ENCODE peak calls at places on chromosome 17, in ten cellular contexts. P is iris pigment epithelial cell; K is AG09309; L is SW 1271; O is kidney tubule cell; D is HT-29; J is non-pigmented ciliary epithelial cell; I is naive B cell; Q is NCI-H1436; R is stimulated activated CD4-positive, alpha-beta T cell treated with anti-CD3 and anti-CD28 coated beads, Interleukin-15, amount 100 ng/mL, for 1 hour. N is an unnamed sample.

GRCh38 chr17:44911133-44912001 is 3.9 kb downstream of the GFAP start:
- DNase-seq in P (peak), K (no peak), L (no peak), O (peak), D (peak), J (no peak), I (peak), Q (peak), R (no peak), N (peak)

GRCh38 chr17:61404702-61405046 is 5.0 kb downstream of the TBX2 start:
- DNase-seq in P (no peak), K (no peak), L (no peak), O (no peak), D (no peak), J (no peak), I (no peak), Q (no peak), R (no peak), N (peak)

GRCh38 chr17:48294989-48295892 is 134.8 kb downstream of the SKAP1 start:
- DNase-seq in P (peak), K (no peak), L (no peak), O (peak), D (peak), J (peak), I (peak), Q (no peak), R (no peak), N (no peak)

GRCh38 chr17:64331946-64332493 is 58.6 kb downstream of the PECAM1 start:
- DNase-seq in P (no peak), K (no peak), L (no peak), O (no peak), D (no peak), J (no peak), I (no peak), Q (no peak), R (no peak), N (no peak)

GRCh38 chr17:79629548-79630049 is 18.7 kb upstream of the RBFOX3 start:
- DNase-seq in P (no peak), K (no peak), L (no peak), O (no peak), D (no peak), J (no peak), I (no peak), Q (no peak), R (no peak), N (no peak)

GRCh38 chr17:29933379-29933778 is 3.4 kb upstream of the SSH2 start:
- DNase-seq in P (peak), K (no peak), L (no peak), O (peak), D (peak), J (no peak), I (no peak), Q (no peak), R (no peak), N (no peak)

GRCh38 chr17:49690256-49690655 is 12.4 kb upstream of the SPOP start:
- DNase-seq in P (no peak), K (no peak), L (no peak), O (no peak), D (no peak), J (no peak), I (no peak), Q (no peak), R (no peak), N (no peak)

GRCh38 chr17:6075050-6075449 is 4.9 kb downstream of the WSCD1 start:
- DNase-seq in P (no peak), K (no peak), L (no peak), O (no peak), D (no peak), J (no peak), I (no peak), Q (peak), R (no peak), N (no peak)

GRCh38 chr17:32484041-32484461 is 2.7 kb upstream of the CDK5R1 start:
- DNase-seq in P (no peak), K (no peak), L (no peak), O (no peak), D (no peak), J (no peak), I (no peak), Q (no peak), R (no peak), N (no peak)

GRCh38 chr17:27218719-27219488 is 75.0 kb upstream of the WSB1 start:
- DNase-seq in P (no peak), K (no peak), L (no peak), O (no peak), D (no peak), J (no peak), I (no peak), Q (no peak), R (no peak), N (no peak)

GRCh38 chr17:12839042-12839441 is 49.7 kb downstream of the ARHGAP44 start:
- DNase-seq in P (no peak), K (no peak), L (no peak), O (no peak), D (no peak), J (no peak), I (no peak), Q (no peak), R (no peak), N (no peak)

GRCh38 chr17:48871035-48871550 is 21.5 kb upstream of the ATP5MC1 start:
- DNase-seq in P (no peak), K (no peak), L (no peak), O (no peak), D (no peak), J (no peak), I (no peak), Q (no peak), R (no peak), N (no peak)

N was measured in WTC11.